ENCODE peak calls at places on chromosomes 1 and 21, in five cellular contexts. One of them, this sample, is unnamed.

GRCh38 chr1:89361681-89362080 is 2.2 kb upstream of the GBP6 start:
- DNase-seq in 8988T: no peak
- DNase-seq in iris pigment epithelial cell: no peak
- DNase-seq in RWPE1: no peak
- DNase-seq in activated CD4-positive, alpha-beta T cell treated with anti-CD3 and anti-CD28 coated beads for 4 hours: no peak
- DNase-seq in this sample: no peak

GRCh38 chr1:113929750-113930498 is 800 bp downstream of the HIPK1 start:
- DNase-seq in 8988T: peak
- DNase-seq in iris pigment epithelial cell: peak
- DNase-seq in RWPE1: peak
- DNase-seq in activated CD4-positive, alpha-beta T cell treated with anti-CD3 and anti-CD28 coated beads for 4 hours: peak
- DNase-seq in this sample: no peak

GRCh38 chr1:161073474-161074121 is 3.9 kb upstream of the ARHGAP30 start:
- DNase-seq in 8988T: no peak
- DNase-seq in iris pigment epithelial cell: no peak
- DNase-seq in RWPE1: peak
- DNase-seq in activated CD4-positive, alpha-beta T cell treated with anti-CD3 and anti-CD28 coated beads for 4 hours: no peak
- DNase-seq in this sample: peak

GRCh38 chr21:34807146-34807880 is 138.5 kb downstream of the CLIC6 start:
- DNase-seq in 8988T: peak
- DNase-seq in iris pigment epithelial cell: peak
- DNase-seq in RWPE1: peak
- DNase-seq in activated CD4-positive, alpha-beta T cell treated with anti-CD3 and anti-CD28 coated beads for 4 hours: peak
- DNase-seq in this sample: no peak

GRCh38 chr1:81695741-81696140 is 105.0 kb upstream of the ADGRL2 start:
- DNase-seq in 8988T: no peak
- DNase-seq in iris pigment epithelial cell: peak
- DNase-seq in RWPE1: no peak
- DNase-seq in activated CD4-positive, alpha-beta T cell treated with anti-CD3 and anti-CD28 coated beads for 4 hours: no peak
- DNase-seq in this sample: no peak

GRCh38 chr1:27633640-27634165 is 1.3 kb downstream of the FGR start:
- DNase-seq in 8988T: no peak
- DNase-seq in iris pigment epithelial cell: no peak
- DNase-seq in RWPE1: no peak
- DNase-seq in activated CD4-positive, alpha-beta T cell treated with anti-CD3 and anti-CD28 coated beads for 4 hours: no peak
- DNase-seq in this sample: no peak

GRCh38 chr1:197200468-197200899 is 54.0 kb upstream of the ASPM start:
- DNase-seq in 8988T: no peak
- DNase-seq in iris pigment epithelial cell: peak
- DNase-seq in RWPE1: no peak
- DNase-seq in activated CD4-positive, alpha-beta T cell treated with anti-CD3 and anti-CD28 coated beads for 4 hours: no peak
- DNase-seq in this sample: no peak

GRCh38 chr1:214427871-214428277 is 123.5 kb downstream of the PTPN14 start:
- DNase-seq in 8988T: no peak
- DNase-seq in iris pigment epithelial cell: peak
- DNase-seq in RWPE1: peak
- DNase-seq in activated CD4-positive, alpha-beta T cell treated with anti-CD3 and anti-CD28 coated beads for 4 hours: peak
- DNase-seq in this sample: peak

GRCh38 chr1:54566438-54567141 is 18.6 kb downstream of the ACOT11 start:
- DNase-seq in 8988T: no peak
- DNase-seq in iris pigment epithelial cell: no peak
- DNase-seq in RWPE1: no peak
- DNase-seq in activated CD4-positive, alpha-beta T cell treated with anti-CD3 and anti-CD28 coated beads for 4 hours: no peak
- DNase-seq in this sample: no peak

GRCh38 chr1:178869114-178869697 is 1.7 kb downstream of the ANGPTL1 start:
- DNase-seq in 8988T: no peak
- DNase-seq in iris pigment epithelial cell: peak
- DNase-seq in RWPE1: no peak
- DNase-seq in activated CD4-positive, alpha-beta T cell treated with anti-CD3 and anti-CD28 coated beads for 4 hours: no peak
- DNase-seq in this sample: no peak

GRCh38 chr1:244918422-244919319 is 54.3 kb upstream of the HNRNPU start:
- DNase-seq in 8988T: peak
- DNase-seq in iris pigment epithelial cell: no peak
- DNase-seq in RWPE1: no peak
- DNase-seq in activated CD4-positive, alpha-beta T cell treated with anti-CD3 and anti-CD28 coated beads for 4 hours: peak
- DNase-seq in this sample: no peak

GRCh38 chr1:63408331-63408730 is 40.9 kb downstream of the ALG6 start:
- DNase-seq in 8988T: no peak
- DNase-seq in iris pigment epithelial cell: peak
- DNase-seq in RWPE1: no peak
- DNase-seq in activated CD4-positive, alpha-beta T cell treated with anti-CD3 and anti-CD28 coated beads for 4 hours: no peak
- DNase-seq in this sample: no peak

GRCh38 chr1:15424146-15424667 is 14.0 kb upstream of the CTRC start:
- DNase-seq in 8988T: no peak
- DNase-seq in iris pigment epithelial cell: no peak
- DNase-seq in RWPE1: no peak
- DNase-seq in activated CD4-positive, alpha-beta T cell treated with anti-CD3 and anti-CD28 coated beads for 4 hours: no peak
- DNase-seq in this sample: no peak

GRCh38 chr1:1143636-1144035 is 27.7 kb upstream of the C1orf159 start:
- DNase-seq in 8988T: no peak
- DNase-seq in iris pigment epithelial cell: no peak
- DNase-seq in RWPE1: no peak
- DNase-seq in activated CD4-positive, alpha-beta T cell treated with anti-CD3 and anti-CD28 coated beads for 4 hours: no peak
- DNase-seq in this sample: no peak

GRCh38 chr1:24393892-24394291 is 19.7 kb downstream of the STPG1 start:
- DNase-seq in 8988T: no peak
- DNase-seq in iris pigment epithelial cell: peak
- DNase-seq in RWPE1: peak
- DNase-seq in activated CD4-positive, alpha-beta T cell treated with anti-CD3 and anti-CD28 coated beads for 4 hours: no peak
- DNase-seq in this sample: no peak

GRCh38 chr1:207811920-207812720 is 60.3 kb downstream of the CD46 start:
- DNase-seq in 8988T: no peak
- DNase-seq in iris pigment epithelial cell: peak
- DNase-seq in RWPE1: no peak
- DNase-seq in activated CD4-positive, alpha-beta T cell treated with anti-CD3 and anti-CD28 coated beads for 4 hours: no peak
- DNase-seq in this sample: no peak

This sample was measured in keratinocyte.